ENCODE peak calls at places on chromosomes 5 and 9, in four cellular contexts. Y is MM.1S; Q is CD8-positive, alpha-beta T cell; O is breast epithelium. C is an unnamed sample.

GRCh38 chr5:110333384-110333783 is 393.1 kb downstream of the TMEM232 start:
- DNase-seq in O (no peak), Y (no peak), Q (no peak), C (no peak)

GRCh38 chr9:36450110-36450732 is 50.2 kb upstream of the RNF38 start:
- DNase-seq in Y (peak), O (no peak), Q (peak), C (no peak)

GRCh38 chr5:109062669-109063068 is 315.0 kb downstream of the FER start:
- DNase-seq in Y (peak), Q (no peak), O (no peak), C (no peak)

GRCh38 chr9:7094052-7094451 is 336.3 kb downstream of the KDM4C start:
- DNase-seq in O (no peak), Y (no peak), Q (no peak), C (no peak)

GRCh38 chr5:180212363-180213255 is 3.6 kb upstream of the RASGEF1C start:
- DNase-seq in Y (no peak), O (no peak), Q (no peak), C (no peak)

GRCh38 chr5:127358782-127359181 is 68.2 kb downstream of the MEGF10 start:
- DNase-seq in O (no peak), Q (no peak), Y (no peak), C (no peak)

GRCh38 chr5:120504057-120504456 is 40.0 kb downstream of the PRR16 start:
- DNase-seq in Y (no peak), Q (no peak), O (no peak), C (no peak)

GRCh38 chr5:159099049-159099760 is 511 bp downstream of the EBF1 start:
- DNase-seq in Q (peak), O (no peak), Y (peak), C (no peak)

GRCh38 chr5:56039985-56040384 is 45.2 kb upstream of the IL6ST start:
- DNase-seq in O (no peak), Y (no peak), Q (no peak), C (no peak)

GRCh38 chr5:72159501-72159911 is 52.2 kb downstream of the MAP1B start:
- DNase-seq in Q (no peak), Y (no peak), O (no peak), C (no peak)

GRCh38 chr5:143913008-143913752 is 101.2 kb downstream of the HMHB1 start:
- DNase-seq in Q (no peak), O (no peak), Y (no peak), C (no peak)

GRCh38 chr9:132507670-132508469 is 74.5 kb upstream of the BARHL1 start:
- DNase-seq in O (peak), Q (peak), Y (peak), C (peak)

GRCh38 chr9:136940526-136941230 is 3.9 kb downstream of the FBXW5 start:
- DNase-seq in Q (no peak), Y (no peak), O (no peak), C (no peak)

GRCh38 chr9:70049672-70050271 is 6.1 kb downstream of the MAMDC2 start:
- DNase-seq in O (no peak), Q (no peak), Y (no peak), C (no peak)

GRCh38 chr5:61817472-61818326 is 485.6 kb downstream of the ZSWIM6 start:
- DNase-seq in Y (no peak), Q (no peak), O (no peak), C (peak)

GRCh38 chr9:136107155-136107952 is 11.3 kb downstream of the TMEM250 start:
- DNase-seq in O (no peak), Q (peak), Y (no peak), C (no peak)

GRCh38 chr5:43702815-43703214 is 99.8 kb downstream of the NNT start:
- DNase-seq in O (no peak), Y (no peak), Q (no peak), C (no peak)

GRCh38 chr5:132407970-132408369 is 38.5 kb downstream of the SLC22A5 start:
- DNase-seq in Y (no peak), O (no peak), Q (no peak), C (no peak)

GRCh38 chr9:121360975-121361374 is 9.1 kb downstream of the STOM start:
- DNase-seq in Y (no peak), O (no peak), Q (no peak), C (no peak)
- H3K4me3 ChIP-seq in Y (no peak), O (no peak), Q (no peak), C (no peak)

GRCh38 chr9:89680547-89681467 is 76.0 kb downstream of the GADD45G start:
- DNase-seq in O (no peak), Y (no peak), Q (no peak), C (no peak)

GRCh38 chr9:89678394-89679005 is 73.7 kb downstream of the GADD45G start:
- DNase-seq in O (no peak), Q (no peak), Y (no peak), C (no peak)

GRCh38 chr9:89677696-89678393 is 73.0 kb downstream of the GADD45G start:
- DNase-seq in Y (no peak), Q (no peak), O (no peak), C (no peak)

GRCh38 chr9:89679006-89679395 is 74.2 kb downstream of the GADD45G start:
- DNase-seq in Y (no peak), Q (no peak), O (no peak), C (no peak)

DNA sequence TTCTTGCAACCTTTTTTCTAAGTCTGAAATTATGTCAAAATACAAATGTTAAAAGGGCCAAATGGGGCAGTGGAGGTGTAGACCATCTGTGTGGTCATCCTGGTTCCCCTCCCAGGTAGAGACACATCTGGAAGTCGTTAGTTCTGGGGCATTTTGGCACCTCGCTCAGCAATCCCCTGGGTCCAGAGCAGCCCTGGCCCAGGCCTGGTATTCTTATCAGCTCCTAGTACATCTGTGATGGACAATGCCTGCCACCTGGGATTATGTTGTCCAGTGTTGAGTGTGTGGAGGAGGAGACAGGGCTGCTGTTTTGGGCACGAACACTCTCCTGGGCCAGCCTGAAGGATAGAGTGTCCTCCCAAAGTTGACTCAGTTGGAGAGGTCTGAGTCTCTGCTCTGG is 74.8 kb downstream of the GADD45G start:
- DNase-seq in Y (no peak), Q (no peak), O (no peak), C (no peak)
- H3K27ac ChIP-seq in Y (no peak), Q (no peak), O (no peak), C (no peak)

GRCh38 chr5:128695791-128696520 is 157.9 kb upstream of the FBN2 start:
- DNase-seq in Y (no peak), Q (no peak), O (no peak), C (no peak)
- TF ChIP-seq CTCF in Y (peak), Q (no peak), O (no peak), C (no peak)

GRCh38 chr5:38364825-38365224 is 106.5 kb downstream of the EGFLAM start:
- DNase-seq in O (no peak), Q (no peak), Y (no peak), C (no peak)
- H3K4me3 ChIP-seq in O (no peak), Q (no peak), Y (no peak), C (no peak)

DNA sequence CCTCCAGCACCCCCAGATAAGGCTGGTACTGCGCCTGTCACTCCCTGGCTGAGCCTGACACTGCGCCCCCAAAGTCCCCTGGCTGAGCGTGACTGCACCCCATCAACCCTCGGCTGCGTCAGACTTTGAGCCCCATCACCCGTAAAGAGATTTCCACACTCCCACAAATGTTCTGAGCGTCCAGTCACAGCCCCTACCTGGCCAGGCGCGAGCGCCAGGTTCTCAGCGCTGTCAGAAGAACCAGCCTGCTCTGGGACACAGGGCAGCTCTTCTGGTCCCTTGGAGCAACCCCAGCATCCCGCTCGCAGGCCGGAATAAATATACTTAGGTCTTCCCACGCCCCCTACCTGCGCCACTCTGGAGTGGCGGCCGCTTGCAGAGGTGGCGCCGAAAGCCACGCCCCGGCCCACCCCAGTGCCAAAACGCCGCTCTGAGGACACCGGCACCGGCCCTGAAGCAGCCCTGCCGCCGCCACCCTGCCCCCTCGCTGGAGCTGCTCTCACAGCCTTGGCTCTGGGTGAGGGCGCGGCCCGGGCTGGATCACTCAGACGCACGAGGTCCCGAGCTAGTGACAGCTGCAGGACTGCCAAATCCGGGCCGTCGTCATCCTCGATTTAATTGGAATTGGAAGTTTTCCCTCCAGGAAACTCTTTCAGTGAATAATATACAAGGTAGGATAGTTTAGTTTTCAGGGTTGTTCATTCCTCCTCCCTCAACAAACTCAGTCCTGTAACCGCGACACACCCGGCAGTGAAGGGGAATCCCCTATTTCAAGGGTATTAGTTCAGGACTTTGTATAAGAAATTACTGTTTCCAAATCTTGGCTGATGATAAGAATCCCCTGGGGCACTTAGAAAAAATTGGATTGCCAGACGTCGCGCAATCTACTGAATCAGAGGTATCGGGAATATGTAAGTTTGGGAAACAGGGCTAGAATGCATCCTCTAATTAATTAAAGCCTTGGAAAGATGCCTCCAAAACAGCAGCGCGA is 1.2 kb upstream of the CEMIP2 start:
- DNase-seq in Q (peak), O (peak), Y (peak), C (peak)
- H3K27ac ChIP-seq in Q (peak), O (peak), Y (peak), C (no peak)

GRCh38 chr5:168468836-168469235 is 17.4 kb upstream of the RARS1 start:
- DNase-seq in Y (no peak), Q (no peak), O (no peak), C (no peak)

GRCh38 chr5:168467755-168468280 is 18.5 kb upstream of the RARS1 start:
- DNase-seq in O (no peak), Y (no peak), Q (no peak), C (no peak)

GRCh38 chr5:168477060-168477459 is 9.2 kb upstream of the RARS1 start:
- DNase-seq in Y (no peak), Q (no peak), O (no peak), C (no peak)

GRCh38 chr5:168471785-168472184 is 14.5 kb upstream of the RARS1 start:
- DNase-seq in Y (no peak), O (no peak), Q (no peak), C (no peak)

DNA sequence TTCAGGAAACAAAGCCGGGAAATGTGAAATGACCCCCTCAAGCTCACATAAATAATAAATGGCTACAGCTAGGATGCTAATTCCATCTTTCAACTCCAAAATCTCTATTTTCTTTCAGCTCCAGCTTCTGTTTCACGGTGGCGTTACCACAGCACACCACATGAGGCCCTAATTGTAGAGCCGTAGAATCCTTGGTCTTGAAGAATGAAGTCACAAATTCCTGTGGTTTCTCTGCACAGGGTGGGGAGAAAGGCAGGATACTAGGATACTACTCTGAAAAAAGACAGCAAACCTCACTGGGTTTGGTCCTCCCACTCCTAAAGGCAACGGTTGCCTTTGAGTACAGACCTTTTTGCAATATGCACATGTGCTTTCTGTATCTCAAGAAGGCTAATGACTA is 13.9 kb upstream of the RARS1 start:
- DNase-seq in Q (no peak), O (no peak), Y (no peak), C (no peak)
- TF ChIP-seq CTCF in Q (no peak), O (peak), Y (no peak), C (no peak)

DNA sequence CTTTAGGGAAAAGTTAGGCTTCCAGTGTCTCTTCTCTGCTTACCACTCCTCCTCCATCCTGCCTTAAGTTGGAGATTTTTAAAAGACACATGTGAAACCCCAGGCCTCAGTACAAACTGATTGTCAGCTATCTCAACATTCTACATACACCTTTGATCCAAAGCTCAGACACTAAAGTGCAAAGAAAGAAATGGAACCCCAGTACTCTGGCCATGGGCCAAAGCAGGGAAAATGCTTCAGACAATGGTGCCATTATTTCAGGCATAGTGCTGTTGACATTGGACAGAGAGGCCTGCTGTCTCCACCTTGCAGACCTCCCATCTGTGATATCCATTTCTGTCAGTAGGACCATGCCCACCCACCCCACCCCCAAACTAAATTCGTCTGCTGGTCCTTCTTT is 49.1 kb downstream of the G3BP1 start:
- DNase-seq in O (no peak), Y (no peak), Q (no peak), C (peak)
- H3K4me3 ChIP-seq in O (no peak), Y (no peak), Q (no peak), C (no peak)

GRCh38 chr5:137733011-137733410 is 2.9 kb downstream of the KLHL3 start:
- DNase-seq in O (no peak), Q (no peak), Y (no peak), C (no peak)

GRCh38 chr5:137734962-137735530 is 843 bp downstream of the KLHL3 start:
- DNase-seq in Y (no peak), Q (peak), O (no peak), C (peak)

GRCh38 chr5:137735531-137736284 is at the start of gene KLHL3:
- DNase-seq in Q (peak), Y (peak), O (no peak), C (peak)

GRCh38 chr5:137731201-137731600 is 4.7 kb downstream of the KLHL3 start:
- DNase-seq in Y (no peak), Q (no peak), O (no peak), C (no peak)

GRCh38 chr5:137733922-137734695 is 1.8 kb downstream of the KLHL3 start:
- DNase-seq in O (no peak), Q (no peak), Y (no peak), C (no peak)
- H3K27ac ChIP-seq in O (peak), Q (no peak), Y (no peak), C (no peak)

DNA sequence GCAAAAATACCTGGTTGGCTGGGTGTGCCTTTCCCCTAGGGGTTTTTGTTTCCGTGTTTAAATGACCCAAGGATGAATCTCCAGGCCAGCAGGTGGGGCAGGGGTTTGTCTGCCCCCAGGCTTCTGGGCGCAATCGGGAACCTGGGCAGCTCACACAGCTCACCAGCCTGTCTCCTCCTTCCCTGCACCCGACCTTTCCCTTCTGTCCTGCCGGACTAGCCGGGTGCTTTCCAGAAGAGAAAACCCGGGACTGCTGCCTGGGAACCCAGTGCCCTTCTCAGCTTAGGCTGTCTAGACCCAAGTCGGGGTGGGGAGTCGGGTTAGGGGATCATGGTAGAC is 84.3 kb downstream of the DAB2IP start:
- DNase-seq in Y (no peak), O (no peak), Q (no peak), C (no peak)
- TF ChIP-seq CTCF in Y (no peak), O (no peak), Q (no peak), C (no peak)

DNA sequence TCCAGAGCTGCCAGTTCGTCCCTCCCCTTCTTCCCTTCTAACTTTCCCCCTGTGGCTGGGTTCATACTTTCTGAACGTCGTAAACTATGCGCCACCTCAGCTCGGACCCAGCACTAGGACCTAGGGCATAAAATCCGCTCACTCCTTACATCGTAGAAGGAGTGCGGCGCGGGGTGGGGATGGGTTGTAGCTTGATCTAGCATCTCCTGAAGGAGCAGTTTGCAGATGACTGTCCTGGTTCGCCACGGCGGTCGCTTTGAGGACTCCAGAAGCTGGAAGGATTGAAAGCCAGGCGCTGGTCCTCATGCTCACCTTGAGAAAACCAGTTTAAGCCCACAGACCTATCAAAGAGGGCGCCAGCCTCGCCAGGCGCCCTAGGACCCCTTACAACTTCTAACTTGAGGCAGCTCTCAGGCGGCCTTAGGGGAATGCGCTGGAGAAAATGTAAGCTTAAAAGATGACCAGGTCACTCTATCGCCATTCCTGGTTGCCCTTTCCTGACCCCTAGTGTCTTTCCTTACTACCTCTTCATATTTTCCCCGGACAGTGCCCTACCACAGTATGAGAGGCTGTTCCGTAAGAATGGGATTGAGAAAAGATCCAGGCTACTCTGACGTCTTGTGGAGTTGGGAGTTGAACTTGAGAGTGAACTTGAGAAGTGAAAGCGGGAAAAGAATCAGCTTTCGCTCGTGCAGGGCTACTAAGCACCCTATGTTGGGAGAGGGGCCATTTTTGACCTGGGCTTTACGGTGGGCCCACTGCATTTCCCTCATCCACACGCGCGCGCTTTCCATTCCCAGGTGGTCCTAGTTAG is 2.8 kb downstream of the RORB start:
- DNase-seq in Q (no peak), Y (no peak), O (no peak), C (peak)
- H3K4me3 ChIP-seq in Q (no peak), Y (no peak), O (peak), C (peak)

C was measured in dorsolateral prefrontal cortex.